ENCODE peak calls at places on chromosomes 3 and 15, in five cellular contexts. Q is cardiac muscle cell, J is fibroblast of mammary gland, H is amniotic stem cell, R is ELR. G is an unnamed sample.
A peak's percentile ranks its signal among the peaks of the same experiment; 100 is the strongest.

GRCh38 chr15:68816795-68817303 is 3.8 kb downstream of the ANP32A start:
- DNase-seq in Q (peak; percentile 41), J (peak; percentile 62), H (no peak), R (peak; percentile 19), G (no peak)

GRCh38 chr15:39746176-39746575 is 36.5 kb downstream of the FSIP1 start:
- DNase-seq in Q (no peak), J (peak; percentile 44), H (no peak), R (no peak), G (no peak)

GRCh38 chr3:108153451-108153981 is 62.7 kb upstream of the CD47 start:
- DNase-seq in Q (peak; percentile 46), J (peak; percentile 78), H (peak; percentile 24), R (peak; percentile 82), G (peak; percentile 63)

GRCh38 chr15:49492834-49493233 is 69.8 kb downstream of the FGF7 start:
- DNase-seq in Q (no peak), J (peak; percentile 96), H (no peak), R (peak; percentile 83), G (no peak)

GRCh38 chr15:66560856-66561525 is 4.8 kb downstream of the LCTL start:
- DNase-seq in Q (no peak), J (no peak), H (no peak), R (no peak), G (no peak)

GRCh38 chr15:58046467-58046866 is 19.0 kb downstream of the ALDH1A2 start:
- DNase-seq in Q (no peak), J (no peak), H (no peak), R (no peak), G (no peak)

GRCh38 chr3:53244281-53244680 is 11.5 kb downstream of the TKT start:
- DNase-seq in Q (no peak), J (no peak), H (no peak), R (no peak), G (no peak)

GRCh38 chr3:59737209-59737608 is 687.4 kb upstream of the CFAP20DC start:
- DNase-seq in Q (no peak), J (peak; percentile 49), H (no peak), R (no peak), G (no peak)

GRCh38 chr3:113269661-113270060 is 58.3 kb downstream of the BOC start:
- DNase-seq in Q (no peak), J (no peak), H (no peak), R (no peak), G (no peak)

GRCh38 chr15:85879334-85880163 is 84.8 kb upstream of the KLHL25 start:
- DNase-seq in Q (no peak), J (no peak), H (no peak), R (peak; percentile 10), G (peak; percentile 42)

GRCh38 chr3:23992051-23992628 is 47.1 kb downstream of the NR1D2 start:
- DNase-seq in Q (no peak), J (peak; percentile 55), H (no peak), R (no peak), G (peak; percentile 32)

GRCh38 chr3:190072856-190073255 is 47.8 kb downstream of the P3H2 start:
- DNase-seq in Q (no peak), J (no peak), H (no peak), R (no peak), G (no peak)

GRCh38 chr3:17360991-17361390 is 381.4 kb downstream of the TBC1D5 start:
- DNase-seq in Q (no peak), J (peak; percentile 21), H (no peak), R (no peak), G (no peak)

GRCh38 chr3:79937567-79937966 is 169.8 kb upstream of the ROBO1 start:
- DNase-seq in Q (no peak), J (no peak), H (no peak), R (no peak), G (no peak)

GRCh38 chr3:169542347-169542751 is 121.2 kb downstream of the MECOM start:
- DNase-seq in Q (no peak), J (no peak), H (no peak), R (no peak), G (no peak)

GRCh38 chr15:43648649-43649429 is at the start of gene CATSPER2:
- DNase-seq in Q (no peak), J (no peak), H (no peak), R (no peak), G (no peak)

GRCh38 chr3:40616420-40616819 is 91.7 kb downstream of the ZNF621 start:
- DNase-seq in Q (peak; percentile 25), J (no peak), H (no peak), R (no peak), G (no peak)

GRCh38 chr15:68315495-68316007 is 38.0 kb downstream of the FEM1B start:
- DNase-seq in Q (no peak), J (no peak), H (no peak), R (no peak), G (no peak)

GRCh38 chr3:3798641-3799113 is 554 bp upstream of the LRRN1 start:
- DNase-seq in Q (peak; percentile 42), J (no peak), H (no peak), R (no peak), G (no peak)

GRCh38 chr15:67444100-67444499 is 76.8 kb upstream of the C15orf61 start:
- DNase-seq in Q (no peak), J (peak; percentile 42), H (no peak), R (no peak), G (no peak)

GRCh38 chr15:84826369-84826823 is 9.2 kb downstream of the ALPK3 start:
- DNase-seq in Q (peak; percentile 54), J (peak; percentile 52), H (no peak), R (peak; percentile 38), G (peak; percentile 30)

GRCh38 chr15:51576911-51577500 is 45.6 kb downstream of the DMXL2 start:
- DNase-seq in Q (no peak), J (peak; percentile 74), H (no peak), R (no peak), G (no peak)

G was measured in COLO829.